ENCODE peak calls at places on chromosomes 6 and 20, in seven cellular contexts. N is HepG2, U is HCT116, X is K562, J is H1, V is GM12878, Y is SK-N-SH. D is an unnamed sample.

GRCh38 chr6:155050311-155050710 is 55.2 kb downstream of the TIAM2 start:
- DNase-seq in N (no peak), V (peak), Y (no peak), J (peak), U (no peak), X (no peak), D (no peak)

GRCh38 chr6:131917763-131918649 is 33.2 kb downstream of the CCN2 start:
- DNase-seq in J (no peak), U (no peak), X (no peak), Y (no peak), V (no peak), N (no peak), D (no peak)

GRCh38 chr20:41345729-41346067 is 5.1 kb downstream of the LPIN3 start:
- DNase-seq in U (no peak), X (no peak), V (no peak), Y (no peak), J (no peak), N (no peak), D (no peak)

GRCh38 chr6:89139509-89140346 is 6.1 kb upstream of the PM20D2 start:
- DNase-seq in J (no peak), U (no peak), X (no peak), V (no peak), Y (no peak), N (no peak), D (no peak)

GRCh38 chr6:90434096-90434495 is 137.5 kb upstream of the BACH2 start:
- DNase-seq in U (no peak), J (no peak), Y (no peak), X (no peak), N (no peak), V (no peak), D (no peak)

GRCh38 chr20:53547664-53548239 is 45.9 kb downstream of the ZNF217 start:
- DNase-seq in J (peak), X (peak), V (peak), N (peak), U (peak), Y (peak), D (peak)

GRCh38 chr6:137731960-137732616 is 135.0 kb upstream of the TNFAIP3 start:
- DNase-seq in X (no peak), V (no peak), J (no peak), Y (no peak), U (no peak), N (peak), D (no peak)

GRCh38 chr6:41098366-41098765 is 25.6 kb downstream of the NFYA start:
- DNase-seq in Y (no peak), J (no peak), U (no peak), X (no peak), V (no peak), N (no peak), D (no peak)

GRCh38 chr6:72374864-72375263 is 247.0 kb upstream of the KCNQ5 start:
- DNase-seq in U (no peak), Y (no peak), V (no peak), N (peak), X (no peak), J (no peak), D (no peak)

GRCh38 chr6:10434235-10434634 is 19.4 kb upstream of the TFAP2A start:
- DNase-seq in Y (no peak), V (no peak), U (no peak), X (no peak), N (no peak), J (no peak), D (no peak)

GRCh38 chr6:104711371-104711770 is 148.3 kb downstream of the HACE1 start:
- DNase-seq in Y (no peak), J (no peak), U (no peak), V (no peak), X (no peak), N (peak), D (no peak)

DNA sequence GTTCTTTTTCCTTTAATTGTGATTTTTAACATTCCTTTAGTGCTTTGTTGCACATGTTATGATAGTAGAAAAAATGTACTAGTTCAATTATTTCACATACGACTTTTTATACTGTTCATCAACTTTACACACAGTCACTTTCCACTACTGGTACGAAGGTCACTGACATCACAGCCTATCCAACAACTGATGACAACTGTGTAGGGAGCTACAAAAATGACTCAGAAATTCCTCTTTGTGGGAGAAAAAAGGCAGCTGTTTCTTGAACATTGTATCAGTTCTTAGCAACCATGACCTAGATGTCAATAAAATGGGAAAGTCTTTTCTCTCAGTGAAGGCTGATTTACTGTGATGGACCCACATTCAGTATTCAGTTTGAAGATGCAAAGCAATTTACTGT is 7.0 kb upstream of the ID4 start:
- DNase-seq in V (no peak), Y (no peak), U (no peak), N (peak), J (no peak), X (no peak), D (no peak)
- TF ChIP-seq JUND in V (no peak), Y (no peak), U (no peak), N (no peak), J (no peak), X (no peak), D (no peak)

DNA sequence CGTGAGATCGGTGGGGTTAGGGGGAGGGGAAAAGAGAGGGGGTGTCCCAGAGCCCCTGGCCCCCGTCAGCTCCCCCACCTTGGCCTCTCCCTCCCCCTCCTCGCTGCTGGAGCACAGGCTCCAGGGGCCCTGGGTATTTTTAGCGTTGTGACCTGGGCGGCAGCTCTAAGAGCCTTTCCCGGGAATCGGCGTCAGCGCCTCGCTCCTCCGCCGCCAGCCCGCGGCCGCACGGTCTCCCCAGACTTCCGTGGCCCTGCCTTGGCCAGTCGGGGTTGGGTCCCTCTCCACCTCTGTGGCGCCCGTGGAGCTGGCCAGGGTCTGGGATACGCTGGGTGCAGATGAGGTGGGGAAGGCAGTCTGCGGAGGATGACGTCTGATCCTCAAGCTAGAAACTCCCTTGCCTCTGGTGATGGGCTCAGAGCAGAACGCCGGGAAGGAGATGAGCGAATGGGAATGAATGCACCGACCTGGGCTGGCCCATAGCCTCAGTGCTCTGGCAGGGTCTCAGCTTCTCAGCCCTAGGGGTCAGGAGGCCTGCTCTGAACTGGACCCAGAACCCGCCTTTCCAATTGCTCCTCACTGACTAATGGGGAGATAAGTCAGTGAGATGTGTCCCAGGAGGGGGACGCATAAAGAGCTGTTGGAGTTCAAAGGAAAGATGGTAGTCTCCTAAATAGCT is 883 bp upstream of the DBNDD2 start:
- DNase-seq in Y (peak), N (no peak), U (no peak), J (no peak), X (peak), V (no peak), D (peak)
- TF ChIP-seq JUND in Y (no peak), N (no peak), U (no peak), J (no peak), X (no peak), V (no peak), D (no peak)

GRCh38 chr20:24208652-24209051 is 220.1 kb upstream of the GGTLC1 start:
- DNase-seq in Y (no peak), V (no peak), J (peak), N (peak), U (no peak), X (no peak), D (peak)
- TF ChIP-seq JUND in Y (no peak), V (no peak), J (no peak), N (no peak), U (no peak), X (no peak), D (no peak)

DNA sequence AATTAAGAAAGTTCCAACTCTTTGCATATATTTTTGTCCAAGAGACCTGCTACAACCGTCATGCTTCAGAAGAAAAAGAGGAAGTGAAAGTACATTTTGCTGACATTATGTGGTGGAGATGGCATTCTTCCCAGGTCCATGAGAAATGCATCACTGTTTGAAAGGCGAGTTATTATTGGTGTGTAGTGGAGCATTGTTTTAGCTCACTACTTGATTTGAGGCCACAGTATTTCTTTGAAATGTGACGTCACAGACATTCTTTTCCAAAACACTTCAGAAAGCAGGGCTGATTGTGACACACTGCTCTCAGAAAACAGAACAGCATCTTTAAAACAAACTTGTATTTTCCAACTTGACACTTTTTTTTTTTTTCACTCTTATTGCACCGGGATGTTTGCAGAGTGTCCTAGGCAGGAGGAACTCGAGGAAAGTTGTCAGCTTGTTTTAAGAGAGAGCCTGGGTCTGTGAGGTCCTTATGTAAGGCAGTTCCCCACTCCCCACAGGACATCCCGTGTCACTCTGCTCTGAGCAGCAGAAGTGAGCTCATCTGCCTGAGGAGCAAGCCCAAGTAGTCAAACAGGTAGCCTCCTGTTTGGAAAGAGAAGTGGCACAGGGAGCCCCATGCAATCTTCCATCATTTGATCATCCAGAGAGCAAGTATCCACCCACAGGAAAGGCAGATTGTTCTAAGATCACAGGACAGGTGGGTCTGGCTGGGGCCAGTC is 1.1 kb downstream of the SPTLC3 start:
- DNase-seq in J (no peak), U (no peak), N (peak), X (no peak), Y (no peak), V (peak), D (peak)
- TF ChIP-seq JUND in J (no peak), U (no peak), N (no peak), X (no peak), Y (no peak), V (no peak), D (no peak)

GRCh38 chr20:57095426-57095825 is 171.0 kb downstream of the BMP7 start:
- DNase-seq in V (no peak), J (no peak), X (no peak), N (no peak), Y (no peak), U (no peak), D (no peak)

GRCh38 chr20:57094171-57094891 is 172.1 kb downstream of the BMP7 start:
- DNase-seq in V (no peak), Y (no peak), X (no peak), J (no peak), U (no peak), N (no peak), D (no peak)

GRCh38 chr20:57093766-57094165 is 172.7 kb downstream of the BMP7 start:
- DNase-seq in J (no peak), V (no peak), U (no peak), X (no peak), Y (no peak), N (no peak), D (no peak)

GRCh38 chr20:57094991-57095390 is 171.4 kb downstream of the BMP7 start:
- DNase-seq in J (no peak), V (no peak), Y (no peak), X (no peak), N (no peak), U (no peak), D (no peak)

GRCh38 chr20:57097245-57097935 is 169.1 kb downstream of the BMP7 start:
- DNase-seq in J (no peak), X (no peak), V (no peak), N (no peak), U (no peak), Y (no peak), D (no peak)
- TF ChIP-seq JUND in J (no peak), X (no peak), V (no peak), N (no peak), U (no peak), Y (no peak), D (no peak)

D was measured in T47D.